ENCODE peak calls at places on chromosomes 7 and 10, in four cellular contexts. B, Y, A and C are unnamed samples.
A peak's percentile ranks its signal among the peaks of the same experiment; 100 is the strongest.

GRCh38 chr7:2030475-2031456 is 202.0 kb downstream of the MAD1L1 start:
- DNase-seq in B (no peak), Y (peak; percentile 31), A (peak; percentile 59), C (no peak)

GRCh38 chr7:20301311-20301939 is 29.3 kb upstream of the ITGB8 start:
- DNase-seq in B (no peak), A (no peak), Y (no peak), C (peak; percentile 23)

GRCh38 chr7:133099887-133100286 is 18.0 kb upstream of the CHCHD3 start:
- DNase-seq in A (no peak), Y (no peak), B (no peak), C (no peak)

GRCh38 chr7:98196706-98197605 is 14.3 kb upstream of the BHLHA15 start:
- DNase-seq in A (no peak), Y (no peak), B (no peak), C (no peak)

GRCh38 chr10:58747687-58748086 is 235.0 kb downstream of the BICC1 start:
- DNase-seq in B (no peak), A (no peak), Y (no peak), C (no peak)

GRCh38 chr7:15507235-15507634 is 54.6 kb downstream of the AGMO start:
- DNase-seq in B (no peak), A (no peak), Y (no peak), C (no peak)

GRCh38 chr10:99676435-99676834 is 17.1 kb downstream of the ENTPD7 start:
- DNase-seq in Y (no peak), A (no peak), B (peak; percentile 99), C (no peak)

GRCh38 chr7:130843703-130844102 is 109.7 kb upstream of the KLF14 start:
- DNase-seq in A (no peak), Y (no peak), B (no peak), C (no peak)

GRCh38 chr10:620417-620816 is 69.1 kb downstream of the DIP2C start:
- DNase-seq in Y (no peak), B (no peak), A (no peak), C (no peak)

GRCh38 chr10:26653004-26653403 is 44.5 kb upstream of the PDSS1 start:
- DNase-seq in A (no peak), B (no peak), Y (no peak), C (no peak)

GRCh38 chr10:28492556-28492955 is 40.4 kb upstream of the WAC start:
- DNase-seq in B (no peak), Y (no peak), A (no peak), C (no peak)

GRCh38 chr7:102912742-102913141 is at the start of gene LRRC17:
- DNase-seq in B (peak; percentile 94), Y (no peak), A (no peak), C (no peak)

GRCh38 chr10:6274040-6274439 is 71.3 kb downstream of the PFKFB3 start:
- DNase-seq in Y (no peak), A (no peak), B (peak; percentile 52), C (no peak)

GRCh38 chr7:90853205-90853604 is 257.1 kb downstream of the CDK14 start:
- DNase-seq in B (no peak), A (no peak), Y (no peak), C (peak; percentile 21)

GRCh38 chr10:70162892-70163201 is 7.5 kb downstream of the SAR1A start:
- DNase-seq in Y (no peak), A (no peak), B (peak; percentile 24), C (peak; percentile 72)

GRCh38 chr7:83419013-83419412 is 229.9 kb downstream of the SEMA3E start:
- DNase-seq in Y (no peak), B (no peak), A (no peak), C (no peak)

GRCh38 chr7:42097756-42098155 is 139.3 kb downstream of the GLI3 start:
- DNase-seq in Y (no peak), A (no peak), B (peak; percentile 78), C (no peak)

GRCh38 chr7:27191716-27192545 is 6.9 kb upstream of the HOXA11 start:
- DNase-seq in B (no peak), Y (no peak), A (peak; percentile 72), C (no peak)

GRCh38 chr7:131327626-131328386 is at the start of gene MKLN1:
- DNase-seq in A (peak; percentile 97), Y (peak; percentile 96), B (peak; percentile 81), C (peak; percentile 95)

GRCh38 chr7:99837649-99838361 is 10.0 kb downstream of the CYP3A43 start:
- DNase-seq in A (no peak), B (peak; percentile 27), Y (no peak), C (peak; percentile 61)
- TF ChIP-seq CTCF in A (peak; percentile 39), B (no peak), Y (peak; percentile 33), C (peak; percentile 38)

GRCh38 chr7:94782777-94783176 is 124.6 kb upstream of the PPP1R9A start:
- DNase-seq in A (no peak), B (no peak), Y (no peak), C (no peak)
- TF ChIP-seq CTCF in A (no peak), B (no peak), Y (no peak), C (no peak)

GRCh38 chr7:17095951-17096350 is 202.5 kb upstream of the AHR start:
- DNase-seq in Y (no peak), B (no peak), A (no peak), C (no peak)
- TF ChIP-seq CTCF in Y (no peak), B (no peak), A (no peak), C (no peak)

DNA sequence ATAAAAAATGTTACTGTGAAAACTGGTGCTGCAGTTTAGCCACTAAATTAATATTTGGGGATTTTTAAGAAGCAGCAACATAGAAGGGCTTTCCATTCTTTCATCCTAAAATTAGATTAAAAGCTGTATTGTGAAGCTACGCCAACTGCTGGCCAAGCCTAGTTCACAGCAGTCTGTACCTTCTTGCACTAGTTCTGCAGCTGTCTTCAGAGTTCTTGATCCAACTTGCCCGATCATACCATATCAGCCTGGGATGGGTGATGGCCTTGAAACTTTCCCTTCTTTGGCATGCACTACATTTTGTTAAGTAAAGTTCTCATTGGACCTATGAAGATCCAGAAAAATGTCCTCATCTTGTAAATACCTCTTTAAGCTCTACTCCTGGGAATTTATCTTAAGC is 20.3 kb upstream of the PANK1 start:
- DNase-seq in B (no peak), A (no peak), Y (no peak), C (no peak)
- TF ChIP-seq CTCF in B (no peak), A (no peak), Y (no peak), C (no peak)

GRCh38 chr7:73829505-73829904 is 1.3 kb upstream of the CLDN4 start:
- DNase-seq in B (no peak), Y (no peak), A (no peak), C (no peak)

GRCh38 chr7:73830872-73831655 is at the start of gene CLDN4:
- DNase-seq in B (no peak), A (peak; percentile 95), Y (peak; percentile 89), C (no peak)

GRCh38 chr7:73830618-73830871 is 251 bp upstream of the CLDN4 start:
- DNase-seq in A (no peak), B (no peak), Y (no peak), C (no peak)

GRCh38 chr7:73828972-73829371 is 1.8 kb upstream of the CLDN4 start:
- DNase-seq in A (no peak), B (no peak), Y (no peak), C (no peak)

DNA sequence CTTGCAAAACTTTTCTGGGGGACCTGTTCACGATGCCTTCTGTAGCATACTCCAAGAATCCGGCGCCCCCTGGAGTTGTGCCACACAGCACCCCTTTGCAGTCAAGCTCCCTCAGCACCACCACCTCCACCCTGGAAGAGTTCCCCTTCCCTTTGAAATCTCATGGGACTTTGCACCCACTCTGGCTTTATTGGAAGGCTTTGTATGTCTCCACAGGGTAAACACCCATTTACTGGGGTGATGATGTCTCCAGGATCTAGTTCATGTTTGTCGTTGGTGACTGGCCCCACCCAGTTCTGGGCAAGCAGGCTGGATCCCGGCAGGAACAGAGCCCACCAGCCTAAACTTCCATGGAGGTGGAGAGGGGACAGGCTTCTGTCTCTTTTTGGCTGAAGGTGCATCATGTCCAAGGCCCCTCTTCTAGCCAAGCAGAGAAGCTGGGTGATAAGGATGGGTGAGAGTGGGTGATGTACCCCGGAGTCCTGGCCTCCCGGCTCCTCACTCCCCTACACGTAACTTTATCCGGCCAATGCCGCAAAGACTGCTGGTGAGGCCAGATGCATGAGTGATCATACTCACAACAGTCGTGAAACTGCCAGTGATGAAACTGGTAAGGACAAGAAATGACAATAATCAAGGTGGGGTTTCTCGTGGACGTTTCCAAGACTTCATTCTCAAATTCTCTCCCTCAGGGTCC is 727 bp upstream of the CLDN4 start:
- DNase-seq in B (no peak), Y (no peak), A (no peak), C (no peak)
- TF ChIP-seq CTCF in B (no peak), Y (no peak), A (no peak), C (no peak)

GRCh38 chr7:134873253-134873652 is 93.8 kb downstream of the CALD1 start:
- DNase-seq in A (no peak), Y (no peak), B (peak; percentile 60), C (no peak)

GRCh38 chr7:134870781-134871180 is 91.3 kb downstream of the CALD1 start:
- DNase-seq in A (no peak), Y (no peak), B (no peak), C (no peak)

GRCh38 chr7:134874407-134874806 is 95.0 kb downstream of the CALD1 start:
- DNase-seq in B (no peak), A (no peak), Y (no peak), C (no peak)

GRCh38 chr7:134866581-134866980 is 87.1 kb downstream of the CALD1 start:
- DNase-seq in Y (no peak), B (peak; percentile 64), A (no peak), C (no peak)

GRCh38 chr7:134870156-134870555 is 90.7 kb downstream of the CALD1 start:
- DNase-seq in B (no peak), A (no peak), Y (no peak), C (no peak)
- TF ChIP-seq CTCF in B (no peak), A (no peak), Y (no peak), C (no peak)

GRCh38 chr7:74690474-74690873 is 33.0 kb downstream of the GTF2I start:
- DNase-seq in B (no peak), A (no peak), Y (no peak), C (no peak)
- TF ChIP-seq CTCF in B (no peak), A (no peak), Y (no peak), C (no peak)